ENCODE peak calls at places on chromosomes 5 and 9, in ten cellular contexts. C, J, Z, K, L, B, U, T, P and N are unnamed samples.

GRCh38 chr9:68999393-69000105 is 14.4 kb downstream of the PRKACG start:
- DNase-seq in C (peak; percentile 72), J (peak; percentile 59), Z (peak; percentile 57), K (peak; percentile 73), L (no peak), B (no peak), U (peak; percentile 61), T (peak; percentile 80), P (peak; percentile 30), N (peak; percentile 53)

GRCh38 chr5:1510151-1510561 is 13.6 kb downstream of the LPCAT1 start:
- DNase-seq in C (peak; percentile 3), J (no peak), Z (no peak), K (peak; percentile 3), L (peak; percentile 55), B (no peak), U (no peak), T (no peak), P (peak; percentile 5), N (peak; percentile 10)

GRCh38 chr5:28807230-28807629 is 1768.8 kb upstream of the CDH9 start:
- DNase-seq in C (no peak), J (peak; percentile 15), Z (no peak), K (no peak), L (no peak), B (no peak), U (no peak), T (no peak), P (no peak), N (no peak)

GRCh38 chr5:83802686-83803085 is 82.0 kb upstream of the HAPLN1 start:
- DNase-seq in C (no peak), J (peak; percentile 12), Z (no peak), K (no peak), L (no peak), B (no peak), U (no peak), T (no peak), P (no peak), N (no peak)

GRCh38 chr5:149141224-149141956 is at the start of gene ABLIM3:
- DNase-seq in C (peak; percentile 44), J (peak; percentile 70), Z (peak; percentile 79), K (peak; percentile 60), L (peak; percentile 88), B (peak; percentile 84), U (no peak), T (peak; percentile 50), P (peak; percentile 75), N (peak; percentile 82)

GRCh38 chr5:121273818-121274433 is 577.8 kb upstream of the FTMT start:
- DNase-seq in C (no peak), J (peak; percentile 78), Z (no peak), K (no peak), L (no peak), B (no peak), U (peak; percentile 74), T (no peak), P (no peak), N (no peak)

GRCh38 chr9:78210841-78211301 is 25.0 kb upstream of the CEP78 start:
- DNase-seq in C (no peak), J (no peak), Z (no peak), K (no peak), L (no peak), B (no peak), U (no peak), T (no peak), P (no peak), N (no peak)

GRCh38 chr9:98775831-98776441 is 20.4 kb downstream of the ANKS6 start:
- DNase-seq in C (peak; percentile 85), J (peak; percentile 73), Z (peak; percentile 62), K (no peak), L (no peak), B (no peak), U (peak; percentile 60), T (peak; percentile 39), P (no peak), N (peak; percentile 63)

GRCh38 chr9:105157178-105157583 is 87.3 kb upstream of the SLC44A1 start:
- DNase-seq in C (peak; percentile 86), J (peak; percentile 78), Z (peak; percentile 8), K (peak; percentile 61), L (peak; percentile 71), B (no peak), U (peak; percentile 24), T (peak; percentile 72), P (peak; percentile 41), N (peak; percentile 33)

GRCh38 chr5:1255081-1255561 is 29.9 kb downstream of the SLC6A18 start:
- DNase-seq in C (no peak), J (no peak), Z (no peak), K (no peak), L (no peak), B (no peak), U (no peak), T (no peak), P (no peak), N (no peak)

GRCh38 chr9:105194234-105194633 is 50.2 kb upstream of the SLC44A1 start:
- DNase-seq in C (no peak), J (no peak), Z (no peak), K (no peak), L (no peak), B (no peak), U (no peak), T (no peak), P (no peak), N (no peak)

GRCh38 chr5:68348447-68349222 is 133.1 kb downstream of the PIK3R1 start:
- DNase-seq in C (no peak), J (no peak), Z (no peak), K (no peak), L (no peak), B (no peak), U (no peak), T (no peak), P (peak; percentile 50), N (no peak)

GRCh38 chr9:33942471-33943083 is 106.1 kb downstream of the UBAP2 start:
- DNase-seq in C (no peak), J (peak; percentile 82), Z (no peak), K (no peak), L (no peak), B (no peak), U (no peak), T (no peak), P (no peak), N (no peak)

GRCh38 chr5:178437296-178438075 is 152.7 kb downstream of the COL23A1 start:
- DNase-seq in C (no peak), J (no peak), Z (no peak), K (no peak), L (no peak), B (no peak), U (no peak), T (no peak), P (no peak), N (no peak)

DNA sequence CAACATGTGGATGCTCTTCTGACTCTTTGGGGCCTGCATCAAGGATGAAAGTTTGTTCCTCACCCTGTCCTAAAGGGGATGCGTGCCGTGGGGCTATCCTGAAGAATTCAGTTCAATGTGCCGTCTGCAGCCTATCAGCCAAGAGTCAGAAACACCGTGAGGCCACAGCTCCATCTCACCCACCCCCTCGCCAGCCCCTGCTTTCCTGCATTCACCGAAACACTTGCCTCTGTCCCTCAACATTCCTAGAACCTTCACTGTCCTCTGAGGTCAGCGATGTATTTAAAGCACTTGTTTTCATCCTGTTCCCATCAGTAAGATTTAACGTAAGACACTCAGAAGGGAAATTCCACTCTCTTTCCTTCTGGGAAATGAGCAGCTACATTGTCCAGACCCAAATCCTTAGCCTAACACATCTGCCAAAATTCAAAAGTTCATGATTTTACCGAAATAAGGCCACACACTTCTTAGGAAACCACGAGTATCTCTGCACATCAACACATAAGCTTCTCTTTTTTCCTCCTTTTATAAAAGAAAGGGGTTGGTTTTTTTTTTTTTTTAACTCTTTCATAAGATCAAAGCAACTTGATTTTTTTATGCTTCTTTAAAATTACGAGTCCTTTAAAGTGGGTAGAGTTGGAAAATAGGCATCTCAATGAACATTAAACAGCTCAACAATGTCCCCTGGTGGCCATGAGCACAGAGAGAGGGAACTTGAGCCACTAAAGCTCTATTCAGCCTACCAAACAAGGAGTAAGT is 100.7 kb downstream of the SUSD1 start:
- DNase-seq in C (peak; percentile 69), J (peak; percentile 90), Z (peak; percentile 56), K (peak; percentile 76), L (no peak), B (peak; percentile 78), U (peak; percentile 54), T (peak; percentile 73), P (peak; percentile 28), N (peak; percentile 45)
- TF ChIP-seq CTCF in C (peak; percentile 92), J (peak; percentile 93), Z (peak; percentile 90), K (peak; percentile 88), L (peak; percentile 90), B (peak; percentile 99), U (peak; percentile 97), T (peak; percentile 99), P (peak; percentile 95), N (peak; percentile 68)

GRCh38 chr9:127928232-127929043 is 2.1 kb downstream of the PIP5KL1 start:
- DNase-seq in C (no peak), J (no peak), Z (no peak), K (no peak), L (no peak), B (peak; percentile 74), U (no peak), T (no peak), P (no peak), N (no peak)

GRCh38 chr9:127929044-127929979 is 1.3 kb downstream of the PIP5KL1 start:
- DNase-seq in C (no peak), J (no peak), Z (no peak), K (no peak), L (no peak), B (peak; percentile 74), U (no peak), T (no peak), P (no peak), N (no peak)

GRCh38 chr9:127931092-127931881 is 710 bp upstream of the PIP5KL1 start:
- DNase-seq in C (no peak), J (peak; percentile 80), Z (no peak), K (no peak), L (no peak), B (peak; percentile 78), U (no peak), T (peak; percentile 55), P (no peak), N (peak; percentile 65)

GRCh38 chr9:127927457-127928231 is 2.9 kb downstream of the PIP5KL1 start:
- DNase-seq in C (no peak), J (no peak), Z (no peak), K (peak; percentile 84), L (peak; percentile 90), B (peak; percentile 89), U (peak; percentile 77), T (no peak), P (no peak), N (no peak)

GRCh38 chr9:127930298-127931091 is at the start of gene PIP5KL1:
- DNase-seq in C (peak; percentile 91), J (peak; percentile 85), Z (peak; percentile 86), K (peak; percentile 79), L (peak; percentile 93), B (peak; percentile 92), U (peak; percentile 52), T (peak; percentile 81), P (peak; percentile 87), N (peak; percentile 94)
- TF ChIP-seq CTCF in C (peak; percentile 56), J (peak; percentile 38), Z (peak; percentile 33), K (no peak), L (no peak), B (no peak), U (no peak), T (no peak), P (no peak), N (no peak)

GRCh38 chr5:179495906-179496455 is 54.4 kb upstream of the RUFY1 start:
- DNase-seq in C (peak; percentile 9), J (no peak), Z (no peak), K (no peak), L (no peak), B (no peak), U (no peak), T (no peak), P (no peak), N (no peak)
- TF ChIP-seq CTCF in C (peak; percentile 30), J (no peak), Z (no peak), K (no peak), L (no peak), B (no peak), U (no peak), T (no peak), P (no peak), N (no peak)

GRCh38 chr9:120531683-120532300 is 48.2 kb downstream of the CDK5RAP2 start:
- DNase-seq in C (peak; percentile 44), J (peak; percentile 36), Z (no peak), K (peak; percentile 14), L (no peak), B (no peak), U (peak; percentile 27), T (peak; percentile 22), P (no peak), N (no peak)
- TF ChIP-seq CTCF in C (peak; percentile 58), J (peak; percentile 53), Z (peak; percentile 62), K (peak; percentile 28), L (peak; percentile 47), B (peak; percentile 13), U (peak; percentile 66), T (peak; percentile 46), P (peak; percentile 58), N (peak; percentile 58)